ENCODE peak calls at places on chromosomes 6 and 20, in four cellular contexts. One of them, this sample, is unnamed.

GRCh38 chr6:33205172-33206026 is 944 bp downstream of the HSD17B8 start:
- DNase-seq in H7: peak; percentile 69
- DNase-seq in GM03348: no peak
- DNase-seq in activated naive CD8-positive, alpha-beta T cell treated with anti-CD3 and anti-CD28 coated beads, Interleukin-2, amount 50 U/mL, for 24 hours: peak; percentile 65
- DNase-seq in this sample: no peak

GRCh38 chr6:149929422-149929821 is 6.5 kb upstream of the RAET1G start:
- DNase-seq in H7: peak; percentile 69
- DNase-seq in GM03348: no peak
- DNase-seq in activated naive CD8-positive, alpha-beta T cell treated with anti-CD3 and anti-CD28 coated beads, Interleukin-2, amount 50 U/mL, for 24 hours: no peak
- DNase-seq in this sample: no peak

GRCh38 chr6:169738204-169738971 is 13.0 kb downstream of the DYNLT2 start:
- DNase-seq in H7: no peak
- DNase-seq in GM03348: no peak
- DNase-seq in activated naive CD8-positive, alpha-beta T cell treated with anti-CD3 and anti-CD28 coated beads, Interleukin-2, amount 50 U/mL, for 24 hours: peak; percentile 26
- DNase-seq in this sample: no peak

GRCh38 chr6:125421853-125422252 is 120.1 kb upstream of the HDDC2 start:
- DNase-seq in H7: peak; percentile 32
- DNase-seq in GM03348: no peak
- DNase-seq in activated naive CD8-positive, alpha-beta T cell treated with anti-CD3 and anti-CD28 coated beads, Interleukin-2, amount 50 U/mL, for 24 hours: no peak
- DNase-seq in this sample: no peak

GRCh38 chr6:166624275-166624674 is 2.8 kb downstream of the RPS6KA2 start:
- DNase-seq in H7: no peak
- DNase-seq in GM03348: peak; percentile 67
- DNase-seq in activated naive CD8-positive, alpha-beta T cell treated with anti-CD3 and anti-CD28 coated beads, Interleukin-2, amount 50 U/mL, for 24 hours: no peak
- DNase-seq in this sample: peak; percentile 47

GRCh38 chr6:29813809-29814208 is 13.8 kb upstream of the HLA-G start:
- DNase-seq in H7: no peak
- DNase-seq in GM03348: peak; percentile 13
- DNase-seq in activated naive CD8-positive, alpha-beta T cell treated with anti-CD3 and anti-CD28 coated beads, Interleukin-2, amount 50 U/mL, for 24 hours: no peak
- DNase-seq in this sample: peak; percentile 10

GRCh38 chr6:136921521-136921935 is 573 bp upstream of the SLC35D3 start:
- DNase-seq in H7: peak; percentile 76
- DNase-seq in GM03348: peak; percentile 59
- DNase-seq in activated naive CD8-positive, alpha-beta T cell treated with anti-CD3 and anti-CD28 coated beads, Interleukin-2, amount 50 U/mL, for 24 hours: no peak
- DNase-seq in this sample: peak; percentile 19

GRCh38 chr6:125804264-125804663 is 13.5 kb downstream of the NCOA7 start:
- DNase-seq in H7: no peak
- DNase-seq in GM03348: no peak
- DNase-seq in activated naive CD8-positive, alpha-beta T cell treated with anti-CD3 and anti-CD28 coated beads, Interleukin-2, amount 50 U/mL, for 24 hours: no peak
- DNase-seq in this sample: no peak

GRCh38 chr20:48826883-48827771 is 672 bp downstream of the PREX1 start:
- DNase-seq in H7: peak; percentile 81
- DNase-seq in GM03348: peak; percentile 46
- DNase-seq in activated naive CD8-positive, alpha-beta T cell treated with anti-CD3 and anti-CD28 coated beads, Interleukin-2, amount 50 U/mL, for 24 hours: peak; percentile 54
- DNase-seq in this sample: no peak

GRCh38 chr6:42661540-42662153 is 60.8 kb downstream of the PRPH2 start:
- DNase-seq in H7: peak; percentile 57
- DNase-seq in GM03348: peak; percentile 75
- DNase-seq in activated naive CD8-positive, alpha-beta T cell treated with anti-CD3 and anti-CD28 coated beads, Interleukin-2, amount 50 U/mL, for 24 hours: peak; percentile 81
- DNase-seq in this sample: peak; percentile 70

GRCh38 chr20:21004386-21005076 is 101.6 kb downstream of the LINC00237 start:
- DNase-seq in H7: no peak
- DNase-seq in GM03348: no peak
- DNase-seq in activated naive CD8-positive, alpha-beta T cell treated with anti-CD3 and anti-CD28 coated beads, Interleukin-2, amount 50 U/mL, for 24 hours: no peak
- DNase-seq in this sample: no peak

GRCh38 chr6:110544472-110544871 is 68.1 kb upstream of the SLC22A16 start:
- DNase-seq in H7: no peak
- DNase-seq in GM03348: no peak
- DNase-seq in activated naive CD8-positive, alpha-beta T cell treated with anti-CD3 and anti-CD28 coated beads, Interleukin-2, amount 50 U/mL, for 24 hours: no peak
- DNase-seq in this sample: no peak

GRCh38 chr6:48074368-48074767 is 36.6 kb downstream of the PTCHD4 start:
- DNase-seq in H7: no peak
- DNase-seq in GM03348: no peak
- DNase-seq in activated naive CD8-positive, alpha-beta T cell treated with anti-CD3 and anti-CD28 coated beads, Interleukin-2, amount 50 U/mL, for 24 hours: no peak
- DNase-seq in this sample: no peak

GRCh38 chr20:16982091-16982726 is 234.1 kb downstream of the OTOR start:
- DNase-seq in H7: no peak
- DNase-seq in GM03348: no peak
- DNase-seq in activated naive CD8-positive, alpha-beta T cell treated with anti-CD3 and anti-CD28 coated beads, Interleukin-2, amount 50 U/mL, for 24 hours: no peak
- DNase-seq in this sample: no peak

GRCh38 chr6:32852844-32853540 is 512 bp downstream of the TAP1 start:
- DNase-seq in H7: peak; percentile 79
- DNase-seq in GM03348: peak; percentile 55
- DNase-seq in activated naive CD8-positive, alpha-beta T cell treated with anti-CD3 and anti-CD28 coated beads, Interleukin-2, amount 50 U/mL, for 24 hours: peak; percentile 66
- DNase-seq in this sample: peak; percentile 32

GRCh38 chr20:61531553-61532345 is 279.7 kb downstream of the CDH4 start:
- DNase-seq in H7: no peak
- DNase-seq in GM03348: no peak
- DNase-seq in activated naive CD8-positive, alpha-beta T cell treated with anti-CD3 and anti-CD28 coated beads, Interleukin-2, amount 50 U/mL, for 24 hours: no peak
- DNase-seq in this sample: no peak

GRCh38 chr6:36249010-36249409 is 20.9 kb upstream of the PNPLA1 start:
- DNase-seq in H7: no peak
- DNase-seq in GM03348: peak; percentile 52
- DNase-seq in activated naive CD8-positive, alpha-beta T cell treated with anti-CD3 and anti-CD28 coated beads, Interleukin-2, amount 50 U/mL, for 24 hours: no peak
- DNase-seq in this sample: no peak

GRCh38 chr6:42075159-42075838 is 25.0 kb downstream of the TAF8 start:
- DNase-seq in H7: peak; percentile 86
- DNase-seq in GM03348: peak; percentile 89
- DNase-seq in activated naive CD8-positive, alpha-beta T cell treated with anti-CD3 and anti-CD28 coated beads, Interleukin-2, amount 50 U/mL, for 24 hours: peak; percentile 67
- DNase-seq in this sample: peak; percentile 89

GRCh38 chr6:26273673-26274595 is 91.1 kb upstream of the BTN3A2 start:
- DNase-seq in H7: no peak
- DNase-seq in GM03348: peak; percentile 14
- DNase-seq in activated naive CD8-positive, alpha-beta T cell treated with anti-CD3 and anti-CD28 coated beads, Interleukin-2, amount 50 U/mL, for 24 hours: no peak
- DNase-seq in this sample: no peak

This sample was measured in AG08395.